ENCODE peak calls at places on chromosomes 7 and 10, in nine cellular contexts. Q is AG09309, J is brain microvascular endothelial cell, P is AG04450, F is cardiac muscle cell, O is mesendoderm, H is SJSA1, S is bronchial epithelial cell, N is small intestine. M is an unnamed sample.

GRCh38 chr10:14698487-14699170 is 76.1 kb downstream of the FAM107B start:
- DNase-seq in H (peak), F (no peak), S (peak), P (peak), J (peak), N (no peak), Q (peak), O (peak), M (no peak)

GRCh38 chr10:10589540-10589939 is 428.1 kb upstream of the CELF2 start:
- DNase-seq in Q (peak), N (no peak), H (no peak), P (peak), S (peak), O (peak), F (no peak), J (peak), M (no peak)

GRCh38 chr7:98315318-98315993 is 34.0 kb downstream of the BRI3 start:
- DNase-seq in N (no peak), O (no peak), F (no peak), P (no peak), H (no peak), Q (no peak), S (no peak), J (no peak), M (no peak)

GRCh38 chr7:114345494-114345893 is 69.1 kb upstream of the FOXP2 start:
- DNase-seq in S (peak), H (no peak), P (no peak), F (no peak), Q (no peak), J (peak), O (no peak), N (no peak), M (no peak)

GRCh38 chr7:9210114-9210513 is 776.7 kb downstream of the NXPH1 start:
- DNase-seq in P (no peak), J (no peak), S (no peak), Q (no peak), F (no peak), H (no peak), O (no peak), N (no peak), M (no peak)

GRCh38 chr10:32795598-32796183 is 162.3 kb downstream of the ITGB1 start:
- DNase-seq in S (peak), Q (no peak), F (peak), J (no peak), H (peak), P (no peak), O (peak), N (peak), M (no peak)

GRCh38 chr7:3229904-3230470 is 71.1 kb upstream of the SDK1 start:
- DNase-seq in S (no peak), J (no peak), N (no peak), O (no peak), P (no peak), H (no peak), Q (no peak), F (no peak), M (no peak)

GRCh38 chr10:132452216-132452650 is 55.2 kb downstream of the PWWP2B start:
- DNase-seq in F (no peak), N (no peak), Q (no peak), H (no peak), P (no peak), S (no peak), O (no peak), J (no peak), M (no peak)

GRCh38 chr7:150686030-150686626 is 622 bp downstream of the GIMAP2 start:
- DNase-seq in O (no peak), P (no peak), H (peak), F (no peak), J (no peak), S (peak), Q (no peak), N (peak), M (no peak)

GRCh38 chr7:44046321-44047061 is 2.0 kb downstream of the DBNL start:
- DNase-seq in J (no peak), P (no peak), N (no peak), F (no peak), H (no peak), O (no peak), S (no peak), Q (no peak), M (no peak)

GRCh38 chr10:22491931-22492615 is 146.8 kb downstream of the SPAG6 start:
- DNase-seq in O (no peak), F (no peak), P (no peak), H (no peak), S (no peak), J (no peak), Q (no peak), N (peak), M (no peak)

GRCh38 chr10:117170244-117170643 is 27.0 kb upstream of the KCNK18 start:
- DNase-seq in Q (no peak), N (no peak), H (no peak), S (no peak), O (peak), P (no peak), J (no peak), F (no peak), M (no peak)

GRCh38 chr10:117178190-117178589 is 19.1 kb upstream of the KCNK18 start:
- DNase-seq in Q (no peak), H (no peak), N (no peak), F (no peak), S (no peak), P (no peak), O (no peak), J (no peak), M (no peak)

GRCh38 chr10:117175901-117176534 is 21.3 kb upstream of the KCNK18 start:
- DNase-seq in P (peak), Q (peak), F (peak), H (peak), N (peak), S (peak), J (peak), O (peak), M (peak)

GRCh38 chr10:117175215-117175900 is 21.9 kb upstream of the KCNK18 start:
- DNase-seq in P (no peak), H (no peak), O (no peak), F (peak), J (no peak), S (no peak), Q (no peak), N (peak), M (peak)

GRCh38 chr10:117174439-117175214 is 22.7 kb upstream of the KCNK18 start:
- DNase-seq in J (peak), Q (peak), F (peak), P (peak), N (peak), O (peak), H (peak), S (peak), M (peak)
- H3K4me3 ChIP-seq in J (peak), Q (peak), F (peak), P (peak), N (peak), O (peak), H (no peak), S (peak), M (peak)

DNA sequence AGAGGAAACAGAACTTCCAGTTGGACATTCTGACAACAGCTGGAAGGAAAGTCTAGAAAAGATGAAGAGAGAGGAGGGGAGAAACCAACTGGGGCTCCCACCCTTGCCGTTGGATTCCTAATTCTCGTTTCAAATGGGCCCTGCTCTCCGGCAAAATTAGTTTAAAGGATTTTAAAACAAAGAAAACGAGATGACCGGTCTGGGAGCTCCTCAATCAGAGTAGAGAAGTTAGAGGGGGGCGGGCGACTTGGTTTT is 1.5 kb upstream of the EN2 start:
- DNase-seq in O (no peak), N (no peak), F (no peak), H (no peak), Q (no peak), P (no peak), J (no peak), S (no peak), M (no peak)
- H3K4me3 ChIP-seq in O (no peak), N (no peak), F (no peak), H (no peak), Q (no peak), P (no peak), J (no peak), S (no peak), M (peak)

GRCh38 chr10:28594401-28594800 is 61.5 kb downstream of the WAC start:
- DNase-seq in O (no peak), F (no peak), J (no peak), H (no peak), S (no peak), N (no peak), Q (no peak), P (no peak), M (no peak)
- H3K4me3 ChIP-seq in O (no peak), F (no peak), J (no peak), H (no peak), S (no peak), N (no peak), Q (no peak), P (no peak), M (no peak)

GRCh38 chr10:44978570-44979280 is at the start of gene DEPP1:
- DNase-seq in Q (peak), N (peak), F (peak), P (peak), H (peak), O (peak), J (peak), S (peak), M (peak)

GRCh38 chr10:44977287-44978212 is 1.1 kb downstream of the DEPP1 start:
- DNase-seq in O (no peak), J (no peak), P (no peak), Q (no peak), F (no peak), H (no peak), S (no peak), N (no peak), M (no peak)

GRCh38 chr10:44979281-44980181 is 922 bp upstream of the DEPP1 start:
- DNase-seq in N (no peak), P (no peak), Q (no peak), F (no peak), H (no peak), S (peak), O (no peak), J (no peak), M (no peak)

GRCh38 chr10:44976352-44977198 is 2.0 kb downstream of the DEPP1 start:
- DNase-seq in F (no peak), H (no peak), P (no peak), Q (no peak), J (no peak), S (no peak), O (no peak), N (no peak), M (no peak)

DNA sequence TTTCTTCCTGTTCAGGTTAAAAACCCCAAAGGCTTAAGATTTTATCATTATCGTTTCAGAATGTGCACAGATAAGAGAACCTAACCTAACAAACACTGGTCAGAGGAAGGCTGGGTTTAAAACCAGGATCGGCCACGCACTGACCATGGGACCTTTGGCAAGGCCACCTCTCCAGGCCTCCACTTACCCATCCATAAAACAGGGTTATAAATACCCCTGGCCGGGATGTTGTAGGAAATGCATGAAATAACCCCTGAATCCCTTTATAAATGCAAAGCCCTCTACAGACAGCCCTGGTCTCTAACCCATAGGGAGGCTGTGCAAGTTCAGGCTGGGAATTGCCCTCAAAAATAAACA is 418 bp downstream of the DEPP1 start:
- DNase-seq in S (no peak), P (no peak), N (no peak), J (no peak), F (no peak), H (no peak), O (no peak), Q (no peak), M (no peak)
- H3K4me3 ChIP-seq in S (peak), P (peak), N (peak), J (peak), F (peak), H (peak), O (no peak), Q (peak), M (peak)